ENCODE peak calls at places on chromosomes 7 and 10, in five cellular contexts. N is gastrocnemius medialis, K is upper lobe of right lung, W is stomach, R is IMR-90. X is an unnamed sample.

GRCh38 chr10:49417311-49418052 is 21.6 kb upstream of the DRGX start:
- DNase-seq in N (no peak), W (no peak), R (no peak), K (no peak), X (no peak)

GRCh38 chr7:22123139-22123538 is 177.4 kb upstream of the CDCA7L start:
- DNase-seq in R (no peak), W (no peak), N (no peak), K (no peak), X (no peak)

GRCh38 chr7:109751241-109751640 is 1181.6 kb downstream of the DNAJB9 start:
- DNase-seq in W (no peak), R (peak; percentile 7), K (no peak), N (no peak), X (no peak)

GRCh38 chr10:16193241-16193640 is 243.6 kb upstream of the PTER start:
- DNase-seq in K (no peak), R (no peak), W (no peak), N (no peak), X (no peak)

GRCh38 chr10:71188201-71188600 is 24.2 kb upstream of the UNC5B start:
- DNase-seq in R (no peak), K (no peak), W (no peak), N (no peak), X (peak; percentile 32)

GRCh38 chr10:123970207-123970926 is 78.8 kb upstream of the CPXM2 start:
- DNase-seq in R (no peak), K (no peak), N (no peak), W (no peak), X (no peak)

GRCh38 chr7:54932818-54933543 is 85.8 kb upstream of the EGFR start:
- DNase-seq in R (peak; percentile 66), K (peak; percentile 90), N (peak; percentile 35), W (peak; percentile 69), X (peak; percentile 68)

GRCh38 chr10:18312385-18313145 is 172.3 kb downstream of the CACNB2 start:
- DNase-seq in R (peak; percentile 62), N (no peak), W (no peak), K (no peak), X (peak; percentile 29)

GRCh38 chr10:31961675-31962074 is 33.0 kb upstream of the ARHGAP12 start:
- DNase-seq in K (no peak), N (no peak), W (no peak), R (peak; percentile 64), X (no peak)

GRCh38 chr7:46311951-46312350 is 390.9 kb upstream of the IGFBP3 start:
- DNase-seq in R (no peak), W (no peak), N (no peak), K (no peak), X (no peak)

GRCh38 chr7:23590529-23590928 is 6.7 kb upstream of the CCDC126 start:
- DNase-seq in N (no peak), K (no peak), R (no peak), W (no peak), X (no peak)

GRCh38 chr10:24952701-24953349 is 419 bp upstream of the PRTFDC1 start:
- DNase-seq in N (no peak), W (peak; percentile 45), R (peak; percentile 56), K (peak; percentile 72), X (peak; percentile 91)

GRCh38 chr7:154837622-154838021 is 165.3 kb downstream of the PAXIP1 start:
- DNase-seq in K (no peak), N (no peak), R (no peak), W (no peak), X (no peak)

GRCh38 chr7:95578299-95578855 is 17.9 kb downstream of the PDK4 start:
- DNase-seq in R (no peak), W (no peak), N (no peak), K (no peak), X (no peak)

GRCh38 chr10:75400163-75400768 is 1.3 kb downstream of the ZNF503 start:
- DNase-seq in K (no peak), R (no peak), W (no peak), N (no peak), X (no peak)

GRCh38 chr10:70722820-70723424 is 50.6 kb downstream of the ADAMTS14 start:
- DNase-seq in W (no peak), K (no peak), R (peak; percentile 53), N (no peak), X (no peak)

GRCh38 chr10:11595395-11595692 is 16.1 kb downstream of the USP6NL start:
- DNase-seq in K (no peak), R (peak; percentile 74), N (no peak), W (no peak), X (no peak)

GRCh38 chr7:151679073-151679708 is 159.5 kb upstream of the RHEB start:
- DNase-seq in N (no peak), W (no peak), K (no peak), R (no peak), X (no peak)

GRCh38 chr10:66916030-66916429 is 9.8 kb upstream of the LRRTM3 start:
- DNase-seq in K (no peak), R (no peak), W (no peak), N (no peak), X (no peak)

GRCh38 chr10:82072124-82072523 is 197.1 kb downstream of the NRG3 start:
- DNase-seq in R (no peak), W (no peak), K (no peak), N (no peak), X (no peak)

GRCh38 chr10:69228151-69228550 is 8.0 kb downstream of the HKDC1 start:
- DNase-seq in N (no peak), K (no peak), W (no peak), R (no peak), X (no peak)

GRCh38 chr7:120097020-120097419 is 176.0 kb upstream of the KCND2 start:
- DNase-seq in K (no peak), N (no peak), W (no peak), R (no peak), X (no peak)

GRCh38 chr7:112192236-112193154 is 13.7 kb downstream of the DOCK4 start:
- DNase-seq in K (no peak), N (no peak), R (peak; percentile 88), W (no peak), X (no peak)

GRCh38 chr7:66152538-66153191 is 38.0 kb downstream of the CRCP start:
- DNase-seq in W (no peak), R (peak; percentile 34), K (peak; percentile 2), N (no peak), X (no peak)

GRCh38 chr10:21336476-21337170 is 188.9 kb downstream of the SKIDA1 start:
- DNase-seq in N (no peak), W (no peak), R (peak; percentile 97), K (no peak), X (peak; percentile 90)

GRCh38 chr10:80320377-80320776 is 30.9 kb upstream of the MAT1A start:
- DNase-seq in R (no peak), K (no peak), N (no peak), W (no peak), X (no peak)

GRCh38 chr7:128452552-128452951 is 3.1 kb upstream of the HILPDA start:
- DNase-seq in R (no peak), K (no peak), N (no peak), W (no peak), X (no peak)

GRCh38 chr7:147535619-147536200 is 1054.9 kb upstream of the C7orf33 start:
- DNase-seq in R (peak; percentile 69), N (no peak), W (no peak), K (no peak), X (no peak)

GRCh38 chr7:123929620-123930019 is 4.6 kb downstream of the SPAM1 start:
- DNase-seq in W (no peak), K (no peak), R (no peak), N (no peak), X (no peak)

GRCh38 chr7:127920787-127921438 is 110.3 kb downstream of the LRRC4 start:
- DNase-seq in K (no peak), W (no peak), N (no peak), R (peak; percentile 82), X (no peak)

GRCh38 chr10:122103592-122103991 is 114.6 kb downstream of the TACC2 start:
- DNase-seq in W (no peak), K (no peak), N (no peak), R (no peak), X (no peak)

GRCh38 chr7:150502519-150502918 is 12.2 kb upstream of the GIMAP7 start:
- DNase-seq in N (no peak), W (no peak), R (no peak), K (no peak), X (no peak)

DNA sequence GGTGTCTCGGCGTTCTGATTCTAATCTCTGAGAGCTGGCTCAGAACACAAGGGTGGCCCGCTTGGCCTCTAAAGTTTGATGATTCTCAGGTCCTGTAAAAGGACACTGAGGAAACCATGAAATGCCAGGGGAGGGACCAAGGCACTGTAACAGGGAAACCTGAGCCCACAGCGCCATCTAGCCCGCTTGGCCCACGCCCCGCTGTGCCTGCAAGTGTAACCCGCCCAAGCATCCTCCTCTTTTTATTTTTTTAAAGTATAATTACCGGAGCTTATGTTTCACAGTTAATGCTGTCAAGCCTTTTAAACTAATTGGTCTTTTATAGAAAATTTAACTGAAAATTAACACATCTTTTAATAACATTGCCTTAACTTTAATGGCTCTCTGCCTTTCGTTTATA is 734.7 kb downstream of the KCNMA1 start:
- DNase-seq in N (no peak), R (no peak), K (no peak), W (no peak), X (peak; percentile 42)
- TF ChIP-seq CTCF in N (no peak), R (no peak), K (no peak), W (peak; percentile 11), X (peak; percentile 51)

GRCh38 chr10:13703997-13704536 is 117.3 kb downstream of the PRPF18 start:
- DNase-seq in K (no peak), N (no peak), R (no peak), W (no peak), X (no peak)
- H3K4me1 ChIP-seq in K (peaks cover 27% of the 10 kb centered on the region), N (peaks cover 24% of the 10 kb centered on the region), R (peaks cover 22% of the 10 kb centered on the region), W (peaks cover 24% of the 10 kb centered on the region), X (peaks cover 45% of the 10 kb centered on the region)

GRCh38 chr10:132860527-132860926 is 74.6 kb upstream of the NKX6-2 start:
- DNase-seq in N (peak; percentile 3), K (peak; percentile 45), W (no peak), R (no peak), X (no peak)
- TF ChIP-seq CTCF in N (no peak), K (no peak), W (no peak), R (no peak), X (no peak)

DNA sequence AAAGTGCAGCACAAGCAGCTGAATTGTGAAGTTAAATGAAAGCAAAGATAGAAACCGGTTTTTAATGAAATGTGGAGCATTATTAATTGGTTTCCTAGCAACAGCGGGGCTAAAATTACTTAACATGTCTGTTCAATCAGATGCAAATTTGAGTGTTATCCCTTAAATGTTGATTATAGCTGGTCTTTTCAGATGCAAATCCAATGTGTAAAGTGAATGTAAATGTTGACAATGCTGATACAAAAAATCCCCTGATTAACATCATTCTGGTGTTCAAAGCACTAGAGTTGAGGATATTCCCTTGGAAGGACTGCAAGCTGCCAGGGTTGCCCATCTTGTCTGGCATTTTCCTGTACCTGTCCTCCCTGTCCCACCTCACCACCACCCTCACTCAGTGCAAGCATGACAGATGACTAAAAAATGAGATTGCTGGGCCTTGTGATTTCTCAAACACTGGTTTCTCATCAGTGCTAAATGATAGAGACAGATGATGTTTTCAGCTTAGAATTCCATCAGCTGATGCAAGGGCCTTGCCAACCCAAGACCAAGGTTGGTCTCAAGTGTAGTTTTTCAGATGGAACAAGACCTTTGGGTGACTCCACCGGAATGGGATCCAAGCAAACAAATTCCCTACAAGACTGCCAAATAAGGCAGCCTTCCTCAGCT is 55.1 kb downstream of the JAZF1 start:
- DNase-seq in W (no peak), R (no peak), N (peak; percentile 27), K (no peak), X (no peak)
- H3K4me1 ChIP-seq in W (peaks cover 14% of the 10 kb centered on the region), R (peaks cover 12% of the 10 kb centered on the region), N (no peaks in the 10 kb centered on the region), K (peaks cover 9% of the 10 kb centered on the region), X (no peaks in the 10 kb centered on the region)

GRCh38 chr10:97400665-97401454 is at the start of gene RRP12:
- DNase-seq in W (peak; percentile 90), K (peak; percentile 77), R (peak; percentile 98), N (peak; percentile 88), X (peak; percentile 93)
- TF ChIP-seq CTCF in W (no peak), K (no peak), R (peak; percentile 16), N (no peak), X (peak; percentile 39)

X was measured in Caco-2.